ENCODE peak calls at places on chromosomes 7 and 10, in nine cellular contexts. M is right lobe of liver, N is psoas muscle, V is body of pancreas, W is heart left ventricle, K is transverse colon, L is mammary epithelial cell, R is OCI-LY7, Z is kidney. A is an unnamed sample.

GRCh38 chr10:51763746-51764145 is 64.4 kb upstream of the CSTF2T start:
- DNase-seq in L (no peak), Z (no peak), N (no peak), V (no peak), R (no peak), K (no peak), W (no peak), M (no peak), A (no peak)

GRCh38 chr7:42932861-42933591 is 850 bp downstream of the MRPL32 start:
- DNase-seq in R (peak; percentile 39), M (no peak), Z (no peak), W (no peak), L (no peak), V (peak; percentile 26), N (no peak), K (no peak), A (no peak)

GRCh38 chr10:92479541-92479940 is 94.4 kb downstream of the IDE start:
- DNase-seq in R (no peak), V (no peak), L (no peak), Z (no peak), W (no peak), N (no peak), K (no peak), M (no peak), A (no peak)

GRCh38 chr10:49844775-49845561 is 82.8 kb upstream of the OGDHL start:
- DNase-seq in W (no peak), L (peak; percentile 54), Z (no peak), K (peak; percentile 26), M (no peak), N (no peak), R (no peak), V (no peak), A (no peak)

GRCh38 chr10:69636626-69637550 is 6.8 kb downstream of the FAM241B start:
- DNase-seq in M (peak; percentile 49), N (no peak), W (no peak), Z (no peak), K (peak; percentile 16), L (no peak), V (peak; percentile 38), R (peak; percentile 28), A (no peak)

GRCh38 chr10:88792656-88793055 is 9.9 kb upstream of the LIPM start:
- DNase-seq in Z (no peak), L (peak; percentile 72), W (no peak), M (peak; percentile 64), N (peak; percentile 48), V (no peak), R (no peak), K (peak; percentile 10), A (no peak)

GRCh38 chr10:30825022-30825421 is 195.5 kb upstream of the LYZL2 start:
- DNase-seq in K (no peak), Z (no peak), R (no peak), V (no peak), W (no peak), N (no peak), L (no peak), M (no peak), A (no peak)

GRCh38 chr7:11328309-11328708 is 354.6 kb downstream of the PHF14 start:
- DNase-seq in W (no peak), K (no peak), N (no peak), V (no peak), L (no peak), Z (no peak), M (no peak), R (no peak), A (no peak)

GRCh38 chr7:153902857-153903256 is 149.3 kb upstream of the DPP6 start:
- DNase-seq in W (no peak), L (no peak), N (peak; percentile 67), Z (no peak), R (no peak), M (no peak), K (no peak), V (no peak), A (no peak)

GRCh38 chr10:52280051-52280450 is 34.0 kb upstream of the DKK1 start:
- DNase-seq in N (no peak), L (no peak), W (no peak), Z (no peak), K (no peak), M (no peak), V (no peak), R (no peak), A (no peak)

GRCh38 chr7:157272351-157273207 is 64.2 kb upstream of the DNAJB6 start:
- DNase-seq in K (no peak), V (no peak), W (no peak), R (no peak), L (no peak), N (no peak), M (no peak), Z (peak; percentile 59), A (no peak)
- H3K27ac ChIP-seq in K (peak overlapping the region; percentile 54), V (peak overlapping the region; percentile 85), W (no peak overlapping the region), R (no peak overlapping the region), L (peak overlapping the region; percentile 19), N (peak overlapping the region; percentile 54), M (peak overlapping the region; percentile 95), Z (no peak overlapping the region), A (no peak overlapping the region)

GRCh38 chr10:119166564-119166963 is 1.1 kb upstream of the SFXN4 start:
- DNase-seq in Z (no peak), L (no peak), M (no peak), N (no peak), W (no peak), R (no peak), K (no peak), V (no peak), A (no peak)
- H3K4me3 ChIP-seq in Z (no peak overlapping the region), L (no peak overlapping the region), M (no peak overlapping the region), N (peak overlapping the region; percentile 66), W (no peak overlapping the region), R (no peak overlapping the region), K (no peak overlapping the region), V (no peak overlapping the region), A (no peak overlapping the region)

GRCh38 chr7:36119005-36119711 is 33.9 kb upstream of the EEPD1 start:
- DNase-seq in Z (no peak), W (no peak), N (no peak), R (no peak), V (no peak), K (peak; percentile 56), L (peak; percentile 94), M (no peak), A (no peak)
- H3K4me1 ChIP-seq in Z (peaks cover 6% of the 10 kb centered on the region), W (peaks cover 20% of the 10 kb centered on the region), N (peaks cover 36% of the 10 kb centered on the region), R (no peaks in the 10 kb centered on the region), V (peaks cover 16% of the 10 kb centered on the region), K (peaks cover 19% of the 10 kb centered on the region), L (peaks cover 42% of the 10 kb centered on the region), M (peaks cover 6% of the 10 kb centered on the region), A (peaks cover 51% of the 10 kb centered on the region)

GRCh38 chr7:120992272-120993010 is 3.9 kb downstream of the CPED1 start:
- DNase-seq in N (no peak), W (no peak), R (no peak), L (no peak), M (no peak), K (no peak), V (no peak), Z (no peak), A (no peak)

GRCh38 chr7:120993011-120993574 is 4.6 kb downstream of the CPED1 start:
- DNase-seq in L (no peak), Z (no peak), R (no peak), N (no peak), M (no peak), K (no peak), W (no peak), V (no peak), A (no peak)

GRCh38 chr7:120991133-120991532 is 2.6 kb downstream of the CPED1 start:
- DNase-seq in L (no peak), N (no peak), R (no peak), M (no peak), K (no peak), Z (no peak), V (no peak), W (no peak), A (no peak)

GRCh38 chr7:120990468-120991118 is 2.1 kb downstream of the CPED1 start:
- DNase-seq in Z (no peak), V (no peak), R (no peak), L (no peak), W (no peak), M (no peak), N (no peak), K (no peak), A (no peak)

GRCh38 chr7:120991570-120991969 is 3.1 kb downstream of the CPED1 start:
- DNase-seq in W (no peak), K (no peak), Z (no peak), V (no peak), M (no peak), R (no peak), L (no peak), N (no peak), A (no peak)
- H3K27ac ChIP-seq in W (peak overlapping the region; percentile 88), K (peak overlapping the region; percentile 80), Z (peak overlapping the region; percentile 6), V (no peak overlapping the region), M (peak overlapping the region; percentile 98), R (no peak overlapping the region), L (no peak overlapping the region), N (peak overlapping the region; percentile 94), A (no peak overlapping the region)

DNA sequence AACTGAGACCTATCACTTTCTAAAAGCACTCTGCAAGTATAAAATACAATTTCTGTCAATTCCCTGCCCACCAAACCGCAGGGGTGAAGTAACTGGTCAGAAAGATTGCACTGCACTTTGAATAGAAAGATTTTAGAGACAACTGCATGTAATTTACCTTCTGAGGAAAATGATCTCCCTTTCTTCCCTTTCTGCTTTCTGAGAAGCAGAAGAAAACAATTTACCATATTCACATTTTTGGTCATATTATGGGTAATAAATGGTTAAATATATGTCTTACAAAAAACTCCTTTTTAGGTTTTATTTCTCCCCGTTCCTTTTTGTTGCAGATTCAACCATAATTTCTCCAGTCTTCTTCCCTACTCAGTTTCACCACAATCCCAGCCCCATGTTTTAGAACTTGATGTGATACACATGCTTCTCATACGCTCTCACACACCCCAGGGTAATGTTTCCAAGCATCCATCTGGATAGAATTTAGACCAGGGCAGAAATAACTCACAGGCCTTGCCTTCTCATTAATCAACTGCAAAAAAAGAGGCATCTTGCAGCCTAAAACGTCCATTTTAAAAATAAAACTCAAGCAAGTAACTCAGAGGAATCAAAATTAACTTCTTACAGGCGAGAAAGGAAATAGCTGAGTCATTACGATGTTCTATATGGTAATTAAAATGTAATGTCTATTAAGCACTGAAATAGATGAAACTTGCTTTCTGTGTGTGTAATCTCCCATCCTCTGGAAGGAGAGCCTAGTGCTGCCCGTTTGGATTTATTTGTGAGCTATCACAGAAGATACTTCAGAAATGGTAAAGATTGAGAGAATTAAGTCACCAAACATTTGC is 127.1 kb upstream of the RSU1 start:
- DNase-seq in W (no peak), L (no peak), V (no peak), Z (no peak), N (no peak), K (no peak), M (no peak), R (no peak), A (no peak)
- H3K4me3 ChIP-seq in W (no peak overlapping the region), L (no peak overlapping the region), V (no peak overlapping the region), Z (no peak overlapping the region), N (no peak overlapping the region), K (no peak overlapping the region), M (no peak overlapping the region), R (no peak overlapping the region), A (no peak overlapping the region)